ENCODE peak calls at places on chromosomes 2 and 18, in eight cellular contexts. I is AG04450; W is fibroblast of mammary gland; H is RWPE1; U is dorsolateral prefrontal cortex; B is CD4-positive, alpha-beta T cell; K is sigmoid colon; Q is lower lobe of right lung. V is an unnamed sample.

GRCh38 chr2:159155315-159155714 is 131.2 kb downstream of the WDSUB1 start:
- DNase-seq in B (no peak), W (no peak), H (peak), Q (peak), K (no peak), U (no peak), I (no peak), V (no peak)

GRCh38 chr18:70072678-70073077 is 125.0 kb upstream of the CD226 start:
- DNase-seq in U (no peak), B (no peak), K (no peak), Q (no peak), I (peak), H (no peak), W (peak), V (no peak)

GRCh38 chr2:42513252-42513918 is 19.6 kb upstream of the KCNG3 start:
- DNase-seq in Q (no peak), I (peak), U (no peak), H (peak), K (no peak), W (peak), B (no peak), V (peak)

GRCh38 chr2:316381-316780 is 28.5 kb upstream of the ALKAL2 start:
- DNase-seq in K (no peak), W (no peak), H (no peak), I (no peak), Q (no peak), U (no peak), B (no peak), V (no peak)

GRCh38 chr2:240369725-240370585 is 65.5 kb upstream of the GPC1 start:
- DNase-seq in I (peak), Q (peak), B (no peak), K (peak), W (peak), H (peak), U (peak), V (peak)

GRCh38 chr2:45009303-45009927 is at the start of gene SIX2:
- DNase-seq in U (no peak), K (peak), I (peak), H (peak), B (no peak), W (peak), Q (peak), V (peak)

GRCh38 chr2:26740890-26741302 is 23.2 kb upstream of the SLC35F6 start:
- DNase-seq in W (no peak), I (no peak), U (no peak), Q (no peak), H (no peak), K (no peak), B (no peak), V (no peak)

GRCh38 chr2:133951209-133951608 is 302.7 kb upstream of the MGAT5 start:
- DNase-seq in B (no peak), I (no peak), Q (no peak), U (no peak), H (no peak), K (no peak), W (no peak), V (no peak)

GRCh38 chr2:192195548-192196418 is 1.1 kb upstream of the TMEFF2 start:
- DNase-seq in Q (peak), W (peak), H (peak), K (peak), U (peak), I (no peak), B (no peak), V (no peak)

GRCh38 chr2:74498500-74499268 is 719 bp downstream of the LBX2 start:
- DNase-seq in W (peak), Q (peak), B (no peak), I (no peak), U (no peak), K (no peak), H (peak), V (no peak)

GRCh38 chr2:171964328-171964727 is 35.4 kb upstream of the METAP1D start:
- DNase-seq in U (no peak), B (no peak), W (no peak), Q (no peak), H (no peak), K (no peak), I (no peak), V (no peak)

GRCh38 chr2:212797484-212798205 is 259.0 kb upstream of the ERBB4 start:
- DNase-seq in I (no peak), W (no peak), U (no peak), H (no peak), B (no peak), K (no peak), Q (no peak), V (peak)

GRCh38 chr18:50151876-50152275 is 43.1 kb downstream of the MYO5B start:
- DNase-seq in H (no peak), B (no peak), Q (no peak), I (no peak), W (peak), U (no peak), K (no peak), V (no peak)

GRCh38 chr2:23320058-23320457 is 64.9 kb upstream of the KLHL29 start:
- DNase-seq in U (no peak), W (no peak), B (no peak), K (no peak), H (no peak), Q (no peak), I (no peak), V (no peak)

DNA sequence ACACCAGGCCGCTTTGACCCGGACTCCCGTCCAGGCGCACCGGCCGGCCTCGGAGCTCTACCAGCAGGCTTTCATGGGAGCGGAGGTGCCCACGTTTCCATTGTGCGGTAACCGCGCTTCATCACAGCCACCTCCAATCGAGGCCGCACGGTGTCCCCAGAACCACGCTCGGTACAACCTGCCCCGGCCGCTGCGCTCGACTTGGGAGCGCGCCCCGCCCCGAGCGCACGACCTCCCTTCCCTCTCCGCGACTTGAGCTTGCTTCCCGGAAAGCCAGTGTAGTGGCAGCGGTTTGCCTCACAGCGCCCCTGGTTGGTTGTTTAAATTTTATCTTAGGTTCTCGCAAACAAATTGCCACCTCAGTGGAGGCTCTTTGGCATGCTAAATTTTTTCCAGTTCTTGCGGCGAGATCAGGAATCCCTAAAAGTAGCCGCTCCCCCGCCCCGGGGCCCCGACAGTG is 329 bp upstream of the CYP1B1 start:
- DNase-seq in B (no peak), H (peak), Q (peak), W (peak), K (peak), U (peak), I (no peak), V (no peak)
- TF ChIP-seq CTCF in B (no peak), H (no peak), Q (no peak), W (peak), K (peak), U (no peak), I (no peak), V (peak)

GRCh38 chr2:216064684-216065083 is 16.9 kb downstream of the PECR start:
- DNase-seq in B (no peak), K (no peak), I (no peak), U (no peak), Q (no peak), H (no peak), W (no peak), V (no peak)

GRCh38 chr2:216059233-216059834 is 22.3 kb downstream of the PECR start:
- DNase-seq in U (no peak), B (no peak), K (no peak), H (no peak), W (no peak), I (no peak), Q (no peak), V (no peak)

GRCh38 chr2:216066255-216066654 is 15.4 kb downstream of the PECR start:
- DNase-seq in W (peak), U (no peak), B (no peak), Q (no peak), H (no peak), K (no peak), I (peak), V (no peak)

GRCh38 chr2:216069028-216069427 is 12.6 kb downstream of the PECR start:
- DNase-seq in W (no peak), H (no peak), I (no peak), B (no peak), K (no peak), Q (no peak), U (no peak), V (no peak)

DNA sequence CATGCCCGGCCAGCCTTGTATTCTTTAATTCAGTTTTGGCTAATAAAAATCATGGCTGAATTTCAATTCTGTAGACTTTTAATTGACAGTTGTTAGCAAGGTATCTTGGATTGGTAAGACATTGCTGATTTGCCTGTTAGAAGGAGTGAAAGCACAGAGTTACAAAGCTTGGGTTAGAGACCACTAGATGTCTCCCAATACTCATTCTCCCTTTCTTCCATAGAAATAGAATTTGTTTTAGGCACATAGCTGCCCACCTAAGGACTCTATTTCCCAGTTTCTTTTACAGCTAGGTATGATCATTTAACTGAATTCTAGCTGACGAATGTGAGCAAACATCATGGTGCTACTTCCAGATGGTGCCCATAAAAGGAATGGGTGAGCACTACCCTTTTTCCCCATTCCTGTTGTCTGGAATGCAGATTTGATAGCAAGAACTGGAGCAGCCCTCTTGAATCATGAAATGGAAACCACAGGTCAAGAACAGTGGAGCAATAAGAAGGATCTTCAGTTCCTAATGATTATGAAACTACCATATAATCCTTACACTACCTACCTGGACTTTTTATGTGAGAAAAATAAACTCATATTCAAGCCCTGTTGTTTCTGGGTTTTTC is 17.5 kb downstream of the PECR start:
- DNase-seq in I (no peak), K (no peak), B (no peak), U (no peak), Q (no peak), W (peak), H (no peak), V (no peak)
- TF ChIP-seq CTCF in I (no peak), K (no peak), B (peak), U (no peak), Q (no peak), W (peak), H (no peak), V (no peak)

GRCh38 chr2:207142461-207142860 is 23.3 kb downstream of the KLF7 start:
- DNase-seq in B (no peak), H (no peak), K (no peak), W (no peak), I (no peak), U (no peak), Q (no peak), V (no peak)
- TF ChIP-seq CTCF in B (no peak), H (no peak), K (no peak), W (no peak), I (no peak), U (peak), Q (peak), V (no peak)

GRCh38 chr18:76656925-76657324 is 161.9 kb upstream of the ZNF516 start:
- DNase-seq in B (no peak), U (no peak), Q (no peak), I (no peak), H (no peak), K (no peak), W (no peak), V (no peak)

GRCh38 chr18:76657428-76657827 is 162.4 kb upstream of the ZNF516 start:
- DNase-seq in I (no peak), Q (no peak), H (no peak), W (peak), K (no peak), U (no peak), B (no peak), V (no peak)

GRCh38 chr18:76657911-76658475 is 163.0 kb upstream of the ZNF516 start:
- DNase-seq in Q (no peak), I (no peak), W (no peak), U (no peak), K (no peak), B (no peak), H (no peak), V (no peak)

GRCh38 chr18:76660571-76661192 is 161.7 kb upstream of the ZNF236 start:
- DNase-seq in U (no peak), K (no peak), B (no peak), I (no peak), H (no peak), W (no peak), Q (no peak), V (no peak)

DNA sequence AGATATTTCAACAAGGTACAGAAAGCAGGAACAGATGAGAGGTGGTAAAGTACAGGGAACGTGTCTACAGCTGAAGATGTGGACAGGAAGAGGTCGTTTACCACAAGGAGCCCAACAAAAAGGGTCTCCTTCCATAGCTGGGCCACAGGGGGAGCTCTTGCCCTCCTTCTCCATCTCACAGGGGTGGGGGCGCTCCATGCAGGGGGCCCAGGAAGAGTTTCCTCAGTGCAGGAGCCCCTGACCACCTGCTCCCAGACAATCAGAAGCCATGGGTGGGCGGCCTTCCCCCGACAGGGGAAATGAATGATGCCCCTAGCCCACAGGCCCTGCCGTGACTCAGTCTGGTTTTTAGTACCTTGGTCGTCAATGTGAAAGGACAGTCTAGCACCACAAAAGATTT is 163.6 kb upstream of the ZNF516 start:
- DNase-seq in H (no peak), U (no peak), K (no peak), W (no peak), Q (no peak), B (no peak), I (no peak), V (no peak)
- TF ChIP-seq CTCF in H (no peak), U (no peak), K (no peak), W (peak), Q (no peak), B (no peak), I (peak), V (no peak)

V was measured in AG04449.